ENCODE peak calls at places on chromosomes 16 and 17, in five cellular contexts. I is putamen, R is AML-193, S is amygdala, C is hypothalamus. W is an unnamed sample.

GRCh38 chr16:2244926-2245795 is 6.2 kb downstream of the ECI1 start:
- DNase-seq in S (no peak), I (no peak), R (no peak), C (no peak), W (no peak)

GRCh38 chr17:47829870-47830269 is 1.5 kb downstream of the MRPL10 start:
- DNase-seq in R (no peak), I (no peak), S (no peak), C (no peak), W (no peak)

GRCh38 chr17:49229076-49229804 is 1.3 kb downstream of the PHOSPHO1 start:
- DNase-seq in I (no peak), C (no peak), R (no peak), S (no peak), W (no peak)

GRCh38 chr16:87765473-87765775 is 362 bp downstream of the KLHDC4 start:
- DNase-seq in R (no peak), I (no peak), C (no peak), S (no peak), W (no peak)

GRCh38 chr17:30234954-30235353 is 543 bp downstream of the SLC6A4 start:
- DNase-seq in I (no peak), C (no peak), S (no peak), R (no peak), W (no peak)

GRCh38 chr17:81967533-81968395 is 6.8 kb upstream of the NOTUM start:
- DNase-seq in I (peak; percentile 91), R (peak; percentile 88), S (peak; percentile 69), C (peak; percentile 23), W (peak; percentile 91)

GRCh38 chr17:62693616-62694415 is 66.3 kb downstream of the MRC2 start:
- DNase-seq in I (no peak), C (no peak), S (no peak), R (no peak), W (no peak)

GRCh38 chr16:49776085-49776501 is 79.8 kb downstream of the ZNF423 start:
- DNase-seq in R (no peak), C (no peak), S (no peak), I (peak; percentile 39), W (peak; percentile 8)

GRCh38 chr17:66779186-66779585 is 55.7 kb upstream of the CACNG5 start:
- DNase-seq in S (no peak), C (no peak), I (no peak), R (no peak), W (no peak)

GRCh38 chr16:1054660-1055556 is 17.6 kb upstream of the SSTR5 start:
- DNase-seq in I (peak; percentile 61), S (peak; percentile 27), C (peak; percentile 17), R (no peak), W (peak; percentile 57)

GRCh38 chr17:64787255-64787920 is 125.3 kb upstream of the SMURF2 start:
- DNase-seq in C (no peak), S (no peak), R (no peak), I (no peak), W (no peak)

GRCh38 chr17:40284085-40284713 is 3.5 kb upstream of the CDC6 start:
- DNase-seq in I (no peak), R (no peak), C (no peak), S (no peak), W (no peak)

GRCh38 chr17:42389135-42389417 is 834 bp upstream of the STAT3 start:
- DNase-seq in S (no peak), R (no peak), I (no peak), C (no peak), W (no peak)

GRCh38 chr17:58970966-58971575 is 135.6 kb downstream of the TRIM37 start:
- DNase-seq in I (no peak), R (no peak), S (no peak), C (no peak), W (no peak)

GRCh38 chr17:50258647-50259483 is 15.4 kb upstream of the TMEM92 start:
- DNase-seq in I (no peak), R (no peak), S (no peak), C (no peak), W (no peak)